ENCODE peak calls at places on chromosomes 16 and 17, in seven cellular contexts. U, D, G, N, Y, J and E are unnamed samples.

GRCh38 chr17:75036643-75037268 is 10.0 kb downstream of the ATP5PD start:
- DNase-seq in U (peak; percentile 97), D (peak; percentile 79), G (peak; percentile 96), N (peak; percentile 85), Y (peak; percentile 90), J (peak; percentile 94), E (peak; percentile 68)

GRCh38 chr17:75777243-75777922 is 7.2 kb upstream of the UNK start:
- DNase-seq in U (no peak), D (no peak), G (peak; percentile 66), N (no peak), Y (no peak), J (peak; percentile 37), E (peak; percentile 10)

GRCh38 chr16:67277294-67277998 is 1.9 kb upstream of the PLEKHG4 start:
- DNase-seq in U (peak; percentile 77), D (no peak), G (peak; percentile 74), N (no peak), Y (peak; percentile 26), J (no peak), E (peak; percentile 61)

GRCh38 chr17:47742319-47743181 is 9.5 kb downstream of the TBX21 start:
- DNase-seq in U (no peak), D (no peak), G (peak; percentile 40), N (no peak), Y (no peak), J (peak; percentile 53), E (no peak)

GRCh38 chr16:77288222-77288621 is 89.0 kb downstream of the SYCE1L start:
- DNase-seq in U (peak; percentile 38), D (no peak), G (no peak), N (no peak), Y (no peak), J (no peak), E (no peak)

GRCh38 chr17:27551701-27552466 is 79.1 kb upstream of the LGALS9 start:
- DNase-seq in U (peak; percentile 93), D (no peak), G (no peak), N (no peak), Y (peak; percentile 56), J (no peak), E (no peak)

GRCh38 chr17:29619251-29619650 is 3.5 kb downstream of the CORO6 start:
- DNase-seq in U (peak; percentile 73), D (no peak), G (peak; percentile 61), N (no peak), Y (no peak), J (no peak), E (no peak)

GRCh38 chr16:81588326-81589081 is 143.9 kb downstream of the CMIP start:
- DNase-seq in U (no peak), D (no peak), G (no peak), N (no peak), Y (no peak), J (no peak), E (no peak)

GRCh38 chr17:58336456-58337094 is 8.0 kb upstream of the TSPOAP1 start:
- DNase-seq in U (no peak), D (no peak), G (peak; percentile 72), N (no peak), Y (no peak), J (no peak), E (no peak)

GRCh38 chr17:77322534-77323412 is 182.0 kb downstream of the SEC14L1 start:
- DNase-seq in U (peak; percentile 95), D (peak; percentile 76), G (peak; percentile 95), N (peak; percentile 76), Y (peak; percentile 72), J (peak; percentile 92), E (peak; percentile 92)

GRCh38 chr17:29341726-29342125 is 47.8 kb upstream of the NUFIP2 start:
- DNase-seq in U (no peak), D (no peak), G (no peak), N (no peak), Y (no peak), J (no peak), E (no peak)

GRCh38 chr16:28261916-28262315 is 30.4 kb upstream of the SBK1 start:
- DNase-seq in U (no peak), D (no peak), G (no peak), N (no peak), Y (peak; percentile 51), J (no peak), E (no peak)

GRCh38 chr17:79790805-79791353 is 6.0 kb downstream of the CBX8 start:
- DNase-seq in U (no peak), D (no peak), G (no peak), N (no peak), Y (no peak), J (no peak), E (peak; percentile 33)

GRCh38 chr16:4059969-4060368 is 56.3 kb downstream of the ADCY9 start:
- DNase-seq in U (no peak), D (no peak), G (peak; percentile 11), N (no peak), Y (no peak), J (no peak), E (no peak)

GRCh38 chr17:80743181-80743771 is 198.6 kb downstream of the RPTOR start:
- DNase-seq in U (no peak), D (no peak), G (no peak), N (no peak), Y (no peak), J (no peak), E (no peak)

GRCh38 chr17:4945176-4945943 is 3.0 kb downstream of the PFN1 start:
- DNase-seq in U (peak; percentile 89), D (peak; percentile 49), G (peak; percentile 93), N (peak; percentile 79), Y (peak; percentile 88), J (peak; percentile 92), E (peak; percentile 63)

GRCh38 chr17:2594657-2595085 is 1.2 kb downstream of the PAFAH1B1 start:
- DNase-seq in U (peak; percentile 19), D (no peak), G (no peak), N (no peak), Y (no peak), J (no peak), E (no peak)

GRCh38 chr17:2595200-2595599 is 1.7 kb downstream of the PAFAH1B1 start:
- DNase-seq in U (no peak), D (no peak), G (no peak), N (no peak), Y (no peak), J (no peak), E (no peak)

GRCh38 chr17:2595736-2596135 is 2.3 kb downstream of the PAFAH1B1 start:
- DNase-seq in U (no peak), D (no peak), G (no peak), N (no peak), Y (no peak), J (no peak), E (no peak)

GRCh38 chr17:2593846-2594656 is 597 bp downstream of the PAFAH1B1 start:
- DNase-seq in U (peak; percentile 88), D (peak; percentile 65), G (peak; percentile 91), N (peak; percentile 82), Y (peak; percentile 85), J (peak; percentile 94), E (peak; percentile 82)

GRCh38 chr17:2598166-2598565 is 4.7 kb downstream of the PAFAH1B1 start:
- DNase-seq in U (no peak), D (no peak), G (no peak), N (no peak), Y (no peak), J (no peak), E (no peak)
- H3K4me1 ChIP-seq in U (peaks cover 66% of the 10 kb centered on the region), D (no peaks in the 10 kb centered on the region), G (peaks cover 74% of the 10 kb centered on the region), N (peaks cover 82% of the 10 kb centered on the region), Y (peaks cover 80% of the 10 kb centered on the region), J (peaks cover 54% of the 10 kb centered on the region), E (peaks cover 4% of the 10 kb centered on the region)

DNA sequence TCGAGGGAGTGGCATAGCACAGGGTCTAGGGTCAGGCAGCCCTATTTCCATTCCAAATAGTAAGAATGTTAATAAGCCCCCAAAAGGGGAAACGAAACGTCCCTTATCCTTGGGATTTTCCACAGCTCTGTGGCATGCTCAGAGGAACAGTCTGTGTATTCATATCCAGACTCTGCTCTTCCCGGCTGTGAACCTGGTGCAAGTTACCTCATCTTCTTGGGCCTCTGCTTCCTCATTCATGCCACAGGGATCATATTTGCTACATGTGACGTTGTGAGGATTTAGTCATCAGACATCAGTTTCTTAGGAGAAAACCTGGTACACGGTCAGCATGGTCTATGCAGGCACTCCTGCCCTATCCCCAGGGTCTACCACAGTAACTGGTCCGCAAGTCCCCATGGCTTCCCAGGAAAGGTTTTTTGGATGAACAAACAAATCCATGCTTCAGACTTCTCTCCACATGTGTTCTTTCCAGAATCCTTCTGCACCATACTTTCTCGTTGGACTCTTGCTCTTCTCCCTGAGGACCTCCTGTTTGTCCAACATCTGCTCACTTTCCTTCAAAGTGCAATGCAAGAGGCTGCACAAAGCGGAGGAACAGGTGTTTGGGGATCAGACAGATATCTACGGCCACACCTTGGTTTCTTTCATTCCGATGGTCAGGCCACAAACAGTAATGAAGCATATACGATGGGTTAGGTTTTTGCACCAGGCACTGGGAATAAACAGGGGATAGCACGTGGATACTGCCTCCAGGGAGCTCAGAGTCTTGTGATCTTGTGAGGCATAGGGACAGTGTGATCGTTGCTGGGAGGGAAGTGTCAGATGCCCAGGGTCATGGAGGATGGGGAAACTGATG is 17.7 kb downstream of the GLP2R start:
- DNase-seq in U (peak; percentile 79), D (no peak), G (no peak), N (no peak), Y (no peak), J (no peak), E (no peak)
- H3K27ac ChIP-seq in U (peak overlapping the region; percentile 97), D (no peak overlapping the region), G (peak overlapping the region; percentile 86), N (peak overlapping the region; percentile 85), Y (peak overlapping the region; percentile 75), J (no peak overlapping the region), E (no peak overlapping the region)

GRCh38 chr17:50036455-50037320 is 19.2 kb upstream of the ITGA3 start:
- DNase-seq in U (no peak), D (peak; percentile 4), G (no peak), N (no peak), Y (no peak), J (no peak), E (peak; percentile 14)

GRCh38 chr17:50035930-50036329 is 20.0 kb upstream of the ITGA3 start:
- DNase-seq in U (no peak), D (peak; percentile 9), G (no peak), N (no peak), Y (no peak), J (no peak), E (no peak)

GRCh38 chr17:50035421-50035879 is 20.5 kb upstream of the ITGA3 start:
- DNase-seq in U (no peak), D (no peak), G (no peak), N (no peak), Y (no peak), J (peak; percentile 61), E (no peak)

GRCh38 chr17:50034504-50035364 is 21.2 kb upstream of the ITGA3 start:
- DNase-seq in U (no peak), D (peak; percentile 3), G (no peak), N (no peak), Y (no peak), J (peak; percentile 67), E (no peak)

GRCh38 chr17:50033316-50033715 is 22.6 kb upstream of the ITGA3 start:
- DNase-seq in U (no peak), D (no peak), G (peak; percentile 84), N (peak; percentile 8), Y (no peak), J (no peak), E (no peak)
- TF ChIP-seq EP300 in U (no peak), D (peak; percentile 40), G (no peak), N (no peak), Y (no peak), J (no peak), E (no peak)

DNA sequence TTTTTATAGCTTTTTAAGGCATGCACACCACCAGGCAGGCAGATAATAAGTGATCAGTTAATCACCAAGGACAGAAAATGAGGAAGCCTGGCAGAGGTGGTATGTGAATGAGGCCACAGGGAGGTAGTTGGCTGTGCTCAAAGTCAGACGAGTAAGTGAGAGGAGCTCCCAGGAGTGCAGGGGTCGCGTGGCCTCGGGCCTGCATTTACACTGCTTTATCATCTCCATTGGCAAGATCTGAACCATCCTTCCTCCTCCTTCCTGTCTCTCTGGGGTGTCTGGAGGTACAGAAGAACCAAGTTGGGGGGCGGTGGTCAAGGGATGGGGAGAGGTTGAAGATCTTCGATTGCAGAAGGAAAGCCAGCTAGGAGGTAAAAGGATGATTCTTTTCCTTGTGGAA is 320.1 kb downstream of the SOX9 start:
- DNase-seq in U (no peak), D (no peak), G (no peak), N (no peak), Y (no peak), J (no peak), E (no peak)
- H3K4me1 ChIP-seq in U (peaks cover 62% of the 10 kb centered on the region), D (no peaks in the 10 kb centered on the region), G (no peaks in the 10 kb centered on the region), N (peaks cover 21% of the 10 kb centered on the region), Y (peaks cover 35% of the 10 kb centered on the region), J (no peaks in the 10 kb centered on the region), E (no peaks in the 10 kb centered on the region)